ENCODE peak calls at places on chromosomes 7 and 10, in five cellular contexts. S is NCI-H1436, A is tibial artery, B is smooth muscle cell of the brain vasculature, V is SJSA1. E is an unnamed sample.

GRCh38 chr10:71998840-71999194 is 34.6 kb downstream of the CHST3 start:
- DNase-seq in A (peak), V (peak), S (no peak), B (no peak), E (no peak)

GRCh38 chr10:29839826-29840515 is 205.2 kb upstream of the SVIL start:
- DNase-seq in A (no peak), B (no peak), V (no peak), S (no peak), E (no peak)

GRCh38 chr7:115271332-115272235 is 349.7 kb downstream of the MDFIC start:
- DNase-seq in B (no peak), S (no peak), A (no peak), V (peak), E (no peak)

GRCh38 chr10:11288302-11288701 is 270.6 kb downstream of the CELF2 start:
- DNase-seq in B (no peak), A (no peak), V (no peak), S (no peak), E (no peak)

GRCh38 chr10:131644864-131645658 is 255.7 kb upstream of the PPP2R2D start:
- DNase-seq in B (no peak), V (no peak), S (no peak), A (no peak), E (no peak)

GRCh38 chr7:95342642-95343252 is 18.4 kb upstream of the PON1 start:
- DNase-seq in A (no peak), V (no peak), S (no peak), B (no peak), E (no peak)

GRCh38 chr7:6250364-6250833 is 22.0 kb downstream of the CYTH3 start:
- DNase-seq in B (no peak), A (no peak), S (no peak), V (no peak), E (no peak)

GRCh38 chr7:105429746-105430612 is 41.3 kb upstream of the SRPK2 start:
- DNase-seq in A (no peak), B (no peak), V (no peak), S (peak), E (no peak)

GRCh38 chr7:68309806-68310205 is 1288.5 kb upstream of the AUTS2 start:
- DNase-seq in S (no peak), B (no peak), V (no peak), A (no peak), E (no peak)

GRCh38 chr7:51261950-51262795 is 54.4 kb downstream of the COBL start:
- DNase-seq in B (no peak), V (no peak), A (no peak), S (no peak), E (no peak)

GRCh38 chr10:69864321-69864720 is 62.6 kb downstream of the COL13A1 start:
- DNase-seq in A (no peak), V (peak), B (peak), S (no peak), E (no peak)

GRCh38 chr7:116455009-116455408 is 44.5 kb upstream of the CAV2 start:
- DNase-seq in B (no peak), S (no peak), A (no peak), V (no peak), E (no peak)